ENCODE peak calls at places on chromosomes 11 and 22, in four cellular contexts. One of them, this sample, is unnamed.

GRCh38 chr11:24828938-24829337 is 332.1 kb downstream of the LUZP2 start:
- DNase-seq in ACHN: no peak
- DNase-seq in stimulated activated CD8-positive, alpha-beta memory T cell treated with anti-CD3 and anti-CD28 coated beads, Interleukin-4, amount 100 ng/mL, for 48 hours: no peak
- DNase-seq in GM19239: no peak
- DNase-seq in this sample: no peak

GRCh38 chr11:1196516-1197391 is 26.1 kb upstream of the MUC5B start:
- DNase-seq in ACHN: no peak
- DNase-seq in GM19239: no peak
- DNase-seq in stimulated activated CD8-positive, alpha-beta memory T cell treated with anti-CD3 and anti-CD28 coated beads, Interleukin-4, amount 100 ng/mL, for 48 hours: no peak
- DNase-seq in this sample: no peak

GRCh38 chr11:58186938-58187337 is 1.9 kb upstream of the OR9Q2 start:
- DNase-seq in GM19239: no peak
- DNase-seq in stimulated activated CD8-positive, alpha-beta memory T cell treated with anti-CD3 and anti-CD28 coated beads, Interleukin-4, amount 100 ng/mL, for 48 hours: no peak
- DNase-seq in ACHN: no peak
- DNase-seq in this sample: no peak

GRCh38 chr11:134158023-134158422 is 65.7 kb downstream of the NCAPD3 start:
- DNase-seq in ACHN: no peak
- DNase-seq in stimulated activated CD8-positive, alpha-beta memory T cell treated with anti-CD3 and anti-CD28 coated beads, Interleukin-4, amount 100 ng/mL, for 48 hours: no peak
- DNase-seq in GM19239: no peak
- DNase-seq in this sample: no peak

GRCh38 chr11:3345736-3346135 is 33.2 kb downstream of the ZNF195 start:
- DNase-seq in stimulated activated CD8-positive, alpha-beta memory T cell treated with anti-CD3 and anti-CD28 coated beads, Interleukin-4, amount 100 ng/mL, for 48 hours: no peak
- DNase-seq in ACHN: no peak
- DNase-seq in GM19239: no peak
- DNase-seq in this sample: peak

GRCh38 chr11:12232160-12232559 is 121.8 kb downstream of the MICAL2 start:
- DNase-seq in ACHN: no peak
- DNase-seq in stimulated activated CD8-positive, alpha-beta memory T cell treated with anti-CD3 and anti-CD28 coated beads, Interleukin-4, amount 100 ng/mL, for 48 hours: no peak
- DNase-seq in GM19239: no peak
- DNase-seq in this sample: no peak

GRCh38 chr11:32081129-32081641 is 9.7 kb upstream of the RCN1 start:
- DNase-seq in GM19239: no peak
- DNase-seq in stimulated activated CD8-positive, alpha-beta memory T cell treated with anti-CD3 and anti-CD28 coated beads, Interleukin-4, amount 100 ng/mL, for 48 hours: no peak
- DNase-seq in ACHN: no peak
- DNase-seq in this sample: peak

GRCh38 chr22:45341503-45341902 is 31.8 kb downstream of the FAM118A start:
- DNase-seq in ACHN: no peak
- DNase-seq in stimulated activated CD8-positive, alpha-beta memory T cell treated with anti-CD3 and anti-CD28 coated beads, Interleukin-4, amount 100 ng/mL, for 48 hours: peak
- DNase-seq in GM19239: no peak
- DNase-seq in this sample: no peak

GRCh38 chr11:4491878-4492606 is 9.6 kb downstream of the OR52K1 start:
- DNase-seq in stimulated activated CD8-positive, alpha-beta memory T cell treated with anti-CD3 and anti-CD28 coated beads, Interleukin-4, amount 100 ng/mL, for 48 hours: no peak
- DNase-seq in ACHN: no peak
- DNase-seq in GM19239: no peak
- DNase-seq in this sample: no peak

GRCh38 chr22:38782402-38783094 is 11.4 kb downstream of the DNAL4 start:
- DNase-seq in GM19239: no peak
- DNase-seq in ACHN: no peak
- DNase-seq in stimulated activated CD8-positive, alpha-beta memory T cell treated with anti-CD3 and anti-CD28 coated beads, Interleukin-4, amount 100 ng/mL, for 48 hours: no peak
- DNase-seq in this sample: no peak

GRCh38 chr22:29914165-29914564 is 31.2 kb downstream of the MTMR3 start:
- DNase-seq in stimulated activated CD8-positive, alpha-beta memory T cell treated with anti-CD3 and anti-CD28 coated beads, Interleukin-4, amount 100 ng/mL, for 48 hours: no peak
- DNase-seq in GM19239: no peak
- DNase-seq in ACHN: peak
- DNase-seq in this sample: no peak

GRCh38 chr22:41534219-41534618 is 10.1 kb downstream of the POLR3H start:
- DNase-seq in stimulated activated CD8-positive, alpha-beta memory T cell treated with anti-CD3 and anti-CD28 coated beads, Interleukin-4, amount 100 ng/mL, for 48 hours: no peak
- DNase-seq in GM19239: no peak
- DNase-seq in ACHN: no peak
- DNase-seq in this sample: no peak

This sample was measured in SW480.